ENCODE peak calls at places on chromosome 21, in four cellular contexts. S is mammary epithelial cell, R is foreskin fibroblast, Z is lower leg skin. W is an unnamed sample.

GRCh38 chr21:46051821-46052675 is 45.9 kb upstream of the COL6A2 start:
- DNase-seq in S (no peak), R (no peak), Z (peak), W (no peak)

GRCh38 chr21:33368124-33368523 is 35.1 kb upstream of the IFNGR2 start:
- DNase-seq in S (no peak), R (no peak), Z (no peak), W (no peak)

GRCh38 chr21:41819856-41820281 is 53.0 kb upstream of the RIPK4 start:
- DNase-seq in S (no peak), R (no peak), Z (no peak), W (no peak)

GRCh38 chr21:44988607-44989537 is 49.0 kb downstream of the SLX9 start:
- DNase-seq in S (no peak), R (no peak), Z (no peak), W (no peak)

GRCh38 chr21:34890724-34891609 is 158.1 kb downstream of the RUNX1 start:
- DNase-seq in S (peak), R (peak), Z (no peak), W (no peak)

GRCh38 chr21:44511938-44512275 is 28.1 kb downstream of the KRTAP10-1 start:
- DNase-seq in S (no peak), R (no peak), Z (no peak), W (no peak)

GRCh38 chr21:31366825-31367224 is 22.8 kb upstream of the TIAM1 start:
- DNase-seq in S (peak), R (peak), Z (peak), W (peak)

GRCh38 chr21:31235671-31236450 is 108.2 kb downstream of the TIAM1 start:
- DNase-seq in S (peak), R (no peak), Z (no peak), W (no peak)

GRCh38 chr21:14491269-14491681 is 54.8 kb downstream of the SAMSN1 start:
- DNase-seq in S (no peak), R (no peak), Z (no peak), W (no peak)

GRCh38 chr21:44505673-44506278 is 34.2 kb downstream of the KRTAP10-1 start:
- DNase-seq in S (no peak), R (no peak), Z (no peak), W (no peak)

GRCh38 chr21:31124005-31124404 is 85.7 kb upstream of the KRTAP19-8 start:
- DNase-seq in S (no peak), R (no peak), Z (peak), W (no peak)

GRCh38 chr21:27818847-27819246 is 852.0 kb upstream of the ADAMTS5 start:
- DNase-seq in S (peak), R (peak), Z (no peak), W (no peak)

GRCh38 chr21:27817902-27818623 is 851.2 kb upstream of the ADAMTS5 start:
- DNase-seq in S (no peak), R (no peak), Z (no peak), W (no peak)

GRCh38 chr21:27820342-27820741 is 853.5 kb upstream of the ADAMTS5 start:
- DNase-seq in S (no peak), R (no peak), Z (no peak), W (no peak)

GRCh38 chr21:27817061-27817460 is 850.2 kb upstream of the ADAMTS5 start:
- DNase-seq in S (no peak), R (no peak), Z (no peak), W (no peak)

DNA sequence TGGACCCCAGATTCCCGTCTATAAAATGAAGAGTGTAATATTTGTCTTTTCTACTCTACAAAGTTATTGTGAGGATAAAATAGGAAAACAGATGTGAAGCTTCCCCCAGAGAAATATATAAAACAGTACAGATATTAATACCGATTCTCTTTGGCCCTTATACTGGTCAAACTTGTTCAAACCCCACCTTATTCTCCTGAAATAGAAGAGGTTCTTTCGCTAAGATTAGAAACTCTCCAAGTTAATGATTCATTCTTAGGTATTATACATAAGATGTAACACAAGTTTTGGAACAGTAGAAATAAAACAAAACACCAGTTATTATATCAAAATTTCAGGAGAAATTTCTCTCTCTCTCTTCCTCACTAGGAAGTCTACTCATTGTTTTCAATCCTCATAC is 852.4 kb upstream of the ADAMTS5 start:
- DNase-seq in S (no peak), R (no peak), Z (no peak), W (no peak)
- TF ChIP-seq CTCF in S (no peak), R (no peak), Z (no peak), W (no peak)

GRCh38 chr21:36691539-36692124 is 7.3 kb upstream of the SIM2 start:
- DNase-seq in S (no peak), R (no peak), Z (no peak), W (no peak)
- H3K4me3 ChIP-seq in S (no peak), R (no peak), Z (no peak), W (no peak)

GRCh38 chr21:40671721-40672120 is 175.2 kb downstream of the DSCAM start:
- DNase-seq in S (peak), R (no peak), Z (no peak), W (peak)

GRCh38 chr21:40667964-40668363 is 179.0 kb downstream of the DSCAM start:
- DNase-seq in S (peak), R (no peak), Z (no peak), W (no peak)

GRCh38 chr21:40668535-40669275 is 178.3 kb downstream of the DSCAM start:
- DNase-seq in S (no peak), R (no peak), Z (no peak), W (no peak)

DNA sequence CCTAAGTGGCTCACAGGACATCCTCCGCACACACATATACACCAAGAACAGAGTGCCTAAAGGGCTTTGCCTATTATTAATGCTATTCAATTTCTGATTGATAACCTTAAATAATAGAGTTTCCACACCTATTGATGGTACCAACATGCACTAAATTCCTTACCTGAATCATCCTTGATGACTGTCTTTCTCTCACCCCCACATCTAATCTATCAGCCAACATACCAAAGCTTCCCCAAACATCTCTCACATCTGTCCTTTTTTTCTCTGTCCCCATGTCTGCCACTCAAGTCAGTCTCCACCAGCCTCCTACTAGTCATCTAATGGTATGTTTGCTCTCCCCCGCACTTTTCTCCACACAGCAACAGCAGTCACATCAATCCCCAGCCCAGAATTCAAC is 174.4 kb downstream of the DSCAM start:
- DNase-seq in S (no peak), R (no peak), Z (no peak), W (no peak)
- TF ChIP-seq CTCF in S (no peak), R (no peak), Z (no peak), W (no peak)

DNA sequence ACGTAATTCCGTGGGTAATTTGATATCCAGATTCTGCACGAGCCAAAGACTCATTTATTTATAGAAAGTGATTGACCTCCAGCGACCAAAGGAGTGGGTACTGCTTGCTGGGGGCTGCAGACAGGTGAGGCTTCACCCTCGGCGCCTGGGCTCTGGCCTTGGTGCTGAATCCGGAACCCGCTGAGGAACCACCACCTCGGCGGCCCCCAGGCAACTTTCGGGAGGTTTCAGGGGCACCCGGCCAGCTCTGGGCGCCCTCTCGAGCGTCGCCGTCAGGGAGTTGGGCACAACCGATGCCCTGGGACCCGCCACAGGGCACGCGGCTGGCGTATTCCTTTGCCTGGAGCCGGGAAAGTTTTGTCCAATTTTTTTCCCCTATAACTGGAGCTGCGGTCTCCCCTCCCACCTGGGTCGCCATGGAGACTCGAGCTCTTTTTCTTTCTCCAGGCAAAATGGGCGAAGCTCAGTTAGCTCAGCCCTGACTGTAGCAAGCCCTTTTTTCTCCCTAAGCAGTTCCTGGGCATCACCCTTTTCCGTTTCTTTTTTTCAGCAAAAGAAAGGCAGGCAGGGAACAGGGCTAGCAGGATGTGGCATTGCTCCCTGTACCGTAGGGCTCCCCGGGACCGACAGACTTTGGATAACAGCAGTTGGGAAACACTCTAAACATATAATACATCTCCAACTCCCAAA is 1.9 kb downstream of the KCNJ6 start:
- DNase-seq in S (peak), R (peak), Z (no peak), W (no peak)
- H3K4me3 ChIP-seq in S (no peak), R (no peak), Z (no peak), W (no peak)

GRCh38 chr21:38773108-38774061 is 32.3 kb upstream of the ETS2 start:
- DNase-seq in S (peak), R (peak), Z (peak), W (peak)
- TF ChIP-seq CTCF in S (no peak), R (no peak), Z (no peak), W (no peak)

DNA sequence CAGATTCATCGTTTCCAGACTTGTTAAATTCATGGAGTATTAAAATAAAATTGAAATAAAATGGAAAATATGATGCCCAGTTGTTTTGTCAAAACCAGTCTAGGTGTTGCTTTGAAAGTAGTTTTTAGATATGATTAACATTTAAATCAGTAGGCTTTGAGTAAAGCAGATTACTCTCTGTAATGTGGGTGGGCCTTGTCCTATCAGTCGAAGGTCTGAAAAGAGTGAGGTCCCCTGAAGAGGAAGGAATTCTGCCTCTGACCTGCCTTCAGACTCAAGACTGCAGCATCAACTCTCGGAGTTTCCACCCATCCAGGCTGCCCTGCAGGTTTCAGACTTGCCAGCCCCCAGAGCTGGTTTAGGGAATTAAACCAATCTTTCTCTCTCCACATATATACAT is 36.2 kb downstream of the C21orf91 start:
- DNase-seq in S (no peak), R (no peak), Z (no peak), W (no peak)
- H3K4me3 ChIP-seq in S (no peak), R (no peak), Z (no peak), W (no peak)

GRCh38 chr21:42840411-42841155 is 38.8 kb downstream of the WDR4 start:
- DNase-seq in S (no peak), R (no peak), Z (no peak), W (no peak)
- TF ChIP-seq CTCF in S (no peak), R (no peak), Z (no peak), W (no peak)

GRCh38 chr21:23009360-23009759 is 2011.2 kb downstream of the NCAM2 start:
- DNase-seq in S (no peak), R (no peak), Z (no peak), W (no peak)
- H3K4me3 ChIP-seq in S (no peak), R (no peak), Z (no peak), W (no peak)

GRCh38 chr21:26912466-26912865 is 54.4 kb downstream of the ADAMTS5 start:
- DNase-seq in S (no peak), R (no peak), Z (no peak), W (no peak)

GRCh38 chr21:26909972-26910371 is 56.9 kb downstream of the ADAMTS5 start:
- DNase-seq in S (no peak), R (peak), Z (no peak), W (no peak)
- TF ChIP-seq CTCF in S (no peak), R (no peak), Z (no peak), W (peak)